ENCODE peak calls at places on chromosomes 11 and 22, in ten cellular contexts. S, Y, P, D, Q, U, R, F, B and X are unnamed samples.

GRCh38 chr11:133818302-133818701 is 27.0 kb downstream of the SPATA19 start:
- DNase-seq in S (no peak), Y (no peak), Q (peak), R (no peak), F (no peak), U (no peak), D (no peak), B (no peak), P (no peak), X (no peak)

GRCh38 chr11:91396243-91397133 is 828.1 kb upstream of the FAT3 start:
- DNase-seq in Y (no peak), R (no peak), B (no peak), F (no peak), U (no peak), P (no peak), D (no peak), Q (no peak), S (no peak), X (no peak)

GRCh38 chr11:15903246-15903645 is 453.1 kb downstream of the SOX6 start:
- DNase-seq in F (no peak), B (no peak), Y (no peak), R (no peak), P (no peak), Q (no peak), S (no peak), U (no peak), D (no peak), X (no peak)

GRCh38 chr11:46677169-46677568 is 23.2 kb downstream of the ARHGAP1 start:
- DNase-seq in Q (no peak), R (no peak), S (no peak), Y (no peak), B (no peak), P (no peak), U (no peak), D (no peak), F (no peak), X (peak)

GRCh38 chr11:22197139-22197893 is 4.4 kb downstream of the ANO5 start:
- DNase-seq in B (no peak), S (no peak), Y (no peak), P (no peak), F (no peak), D (no peak), Q (no peak), U (no peak), R (no peak), X (no peak)

GRCh38 chr11:17544181-17544622 is at the start of gene USH1C:
- DNase-seq in Q (peak), R (peak), B (peak), F (peak), Y (no peak), U (peak), D (peak), S (no peak), P (peak), X (peak)

GRCh38 chr11:67090717-67091116 is 28.3 kb upstream of the KDM2A start:
- DNase-seq in S (no peak), B (no peak), Y (no peak), F (no peak), Q (no peak), U (no peak), D (no peak), R (no peak), P (no peak), X (no peak)

GRCh38 chr11:74543991-74544390 is 48.4 kb upstream of the POLD3 start:
- DNase-seq in S (no peak), R (no peak), D (no peak), Y (no peak), B (no peak), F (no peak), Q (no peak), U (no peak), P (no peak), X (no peak)

GRCh38 chr11:59611570-59612565 is 3.7 kb downstream of the OSBP start:
- DNase-seq in Q (no peak), Y (no peak), B (no peak), F (no peak), P (no peak), S (no peak), U (no peak), D (no peak), R (no peak), X (no peak)

GRCh38 chr11:114562166-114562916 is 2.7 kb upstream of the NXPE1 start:
- DNase-seq in Q (no peak), B (no peak), R (no peak), S (no peak), F (no peak), U (no peak), Y (no peak), D (no peak), P (no peak), X (no peak)

GRCh38 chr22:33000342-33001280 is 57.6 kb downstream of the SYN3 start:
- DNase-seq in P (peak), D (peak), S (peak), F (peak), Q (peak), Y (peak), U (no peak), B (peak), R (no peak), X (no peak)

GRCh38 chr22:23012081-23012622 is 58.2 kb upstream of the GNAZ start:
- DNase-seq in B (peak), Y (no peak), R (peak), P (no peak), S (no peak), D (no peak), U (no peak), F (no peak), Q (no peak), X (no peak)